ENCODE peak calls at places on chromosomes 16 and 17, in six cellular contexts. U, C, F, V, E and T are unnamed samples.

GRCh38 chr17:75081611-75082540 is 5.9 kb upstream of the SLC16A5 start:
- DNase-seq in U (no peak), C (no peak), F (no peak), V (no peak), E (no peak), T (no peak)

GRCh38 chr17:4948166-4948996 is at the start of gene PFN1:
- DNase-seq in U (peak; percentile 96), C (peak; percentile 86), F (peak; percentile 85), V (peak; percentile 85), E (peak; percentile 88), T (peak; percentile 77)

GRCh38 chr17:81471804-81472456 is 40.7 kb downstream of the ACTG1 start:
- DNase-seq in U (peak; percentile 60), C (peak; percentile 39), F (no peak), V (no peak), E (peak; percentile 94), T (no peak)

GRCh38 chr17:2238432-2239169 is 65.0 kb downstream of the SMG6 start:
- DNase-seq in U (no peak), C (no peak), F (no peak), V (no peak), E (no peak), T (no peak)

GRCh38 chr17:7047566-7047965 is 3.7 kb upstream of the SLC16A11 start:
- DNase-seq in U (peak; percentile 24), C (no peak), F (no peak), V (no peak), E (no peak), T (no peak)

GRCh38 chr16:22353188-22353919 is 21.1 kb downstream of the CDR2 start:
- DNase-seq in U (peak; percentile 82), C (peak; percentile 90), F (no peak), V (peak; percentile 57), E (peak; percentile 62), T (no peak)

GRCh38 chr17:4480929-4481898 is 17.5 kb upstream of the SPNS2 start:
- DNase-seq in U (no peak), C (no peak), F (no peak), V (no peak), E (no peak), T (no peak)

GRCh38 chr17:73521376-73521775 is 122.9 kb downstream of the SDK2 start:
- DNase-seq in U (no peak), C (no peak), F (no peak), V (no peak), E (no peak), T (no peak)

GRCh38 chr16:6482861-6483530 is 849.6 kb upstream of the RBFOX1 start:
- DNase-seq in U (no peak), C (no peak), F (no peak), V (no peak), E (no peak), T (no peak)

GRCh38 chr17:74330446-74330845 is 4.4 kb downstream of the KIF19 start:
- DNase-seq in U (no peak), C (no peak), F (no peak), V (no peak), E (no peak), T (no peak)

GRCh38 chr16:48963901-48964615 is 317.6 kb downstream of the CBLN1 start:
- DNase-seq in U (peak; percentile 17), C (peak; percentile 96), F (no peak), V (peak; percentile 85), E (no peak), T (no peak)

GRCh38 chr17:6413073-6413472 is 21.8 kb downstream of the AIPL1 start:
- DNase-seq in U (peak; percentile 49), C (peak; percentile 62), F (no peak), V (peak; percentile 15), E (no peak), T (no peak)

GRCh38 chr17:61307905-61308886 is 91.4 kb upstream of the TBX2 start:
- DNase-seq in U (peak; percentile 98), C (peak; percentile 73), F (no peak), V (no peak), E (peak; percentile 94), T (no peak)

GRCh38 chr16:2963074-2963610 is 933 bp upstream of the KREMEN2 start:
- DNase-seq in U (no peak), C (no peak), F (no peak), V (no peak), E (no peak), T (no peak)

GRCh38 chr16:71894921-71895678 is at the start of gene IST1:
- DNase-seq in U (peak; percentile 99), C (peak; percentile 94), F (peak; percentile 97), V (peak; percentile 98), E (peak; percentile 98), T (peak; percentile 94)

GRCh38 chr17:27240802-27241155 is 53.1 kb upstream of the WSB1 start:
- DNase-seq in U (no peak), C (no peak), F (no peak), V (no peak), E (no peak), T (no peak)

GRCh38 chr17:82444941-82445521 is 5.5 kb downstream of the CYBC1 start:
- DNase-seq in U (no peak), C (peak; percentile 55), F (no peak), V (no peak), E (no peak), T (no peak)

GRCh38 chr16:75702247-75702646 is 986 bp upstream of the DUXB start:
- DNase-seq in U (no peak), C (no peak), F (no peak), V (no peak), E (no peak), T (no peak)

GRCh38 chr17:72662827-72663190 is 429.7 kb downstream of the SLC39A11 start:
- DNase-seq in U (no peak), C (no peak), F (no peak), V (no peak), E (no peak), T (no peak)

GRCh38 chr17:20008242-20009051 is 712 bp upstream of the SPECC1 start:
- DNase-seq in U (no peak), C (no peak), F (no peak), V (peak; percentile 38), E (no peak), T (no peak)

GRCh38 chr17:69608808-69609494 is 194.5 kb downstream of the MAP2K6 start:
- DNase-seq in U (peak; percentile 97), C (peak; percentile 43), F (no peak), V (peak; percentile 30), E (peak; percentile 79), T (no peak)

GRCh38 chr16:85302018-85302847 is 190.0 kb upstream of the CIBAR2 start:
- DNase-seq in U (no peak), C (peak; percentile 92), F (no peak), V (no peak), E (no peak), T (no peak)

GRCh38 chr17:72407336-72408121 is 286.7 kb downstream of the SOX9 start:
- DNase-seq in U (peak; percentile 98), C (peak; percentile 97), F (no peak), V (peak; percentile 93), E (peak; percentile 96), T (no peak)

GRCh38 chr16:48608871-48609452 is 1.0 kb downstream of the N4BP1 start:
- DNase-seq in U (no peak), C (no peak), F (no peak), V (no peak), E (no peak), T (no peak)

GRCh38 chr17:8481703-8482102 is 46.0 kb downstream of the NDEL1 start:
- DNase-seq in U (no peak), C (no peak), F (no peak), V (no peak), E (no peak), T (no peak)

GRCh38 chr17:75267403-75268232 is 3.4 kb downstream of the MIF4GD start:
- DNase-seq in U (no peak), C (no peak), F (no peak), V (no peak), E (no peak), T (no peak)

GRCh38 chr16:12613131-12613991 is 190.3 kb downstream of the CPPED1 start:
- DNase-seq in U (peak; percentile 40), C (peak; percentile 100), F (peak; percentile 64), V (peak; percentile 83), E (peak; percentile 26), T (no peak)